ENCODE peak calls at places on chromosomes 1 and 21, in eight cellular contexts. One of them, this sample, is unnamed.

GRCh38 chr1:156726549-156727226 is 1.6 kb upstream of the METTL25B start:
- DNase-seq in PC-9: peak
- DNase-seq in uterus: no peak
- DNase-seq in CD4-positive, CD25-positive, alpha-beta regulatory T cell: no peak
- DNase-seq in GM23338: peak
- DNase-seq in hepatocyte: peak
- DNase-seq in cardiac muscle cell: peak
- DNase-seq in transverse colon: peak
- DNase-seq in this sample: no peak

GRCh38 chr1:9196129-9197040 is 38.2 kb upstream of the H6PD start:
- DNase-seq in uterus: peak
- DNase-seq in GM23338: peak
- DNase-seq in PC-9: peak
- DNase-seq in cardiac muscle cell: peak
- DNase-seq in hepatocyte: peak
- DNase-seq in CD4-positive, CD25-positive, alpha-beta regulatory T cell: peak
- DNase-seq in transverse colon: peak
- DNase-seq in this sample: peak

GRCh38 chr1:52368383-52369172 is 2.6 kb upstream of the CC2D1B start:
- DNase-seq in PC-9: peak
- DNase-seq in hepatocyte: peak
- DNase-seq in transverse colon: peak
- DNase-seq in CD4-positive, CD25-positive, alpha-beta regulatory T cell: peak
- DNase-seq in cardiac muscle cell: peak
- DNase-seq in uterus: no peak
- DNase-seq in GM23338: peak
- DNase-seq in this sample: peak

GRCh38 chr1:244836598-244836997 is 1.1 kb downstream of the COX20 start:
- DNase-seq in cardiac muscle cell: no peak
- DNase-seq in GM23338: no peak
- DNase-seq in transverse colon: no peak
- DNase-seq in CD4-positive, CD25-positive, alpha-beta regulatory T cell: no peak
- DNase-seq in uterus: no peak
- DNase-seq in PC-9: no peak
- DNase-seq in hepatocyte: no peak
- DNase-seq in this sample: no peak

GRCh38 chr1:177983087-177983823 is 13.4 kb upstream of the SEC16B start:
- DNase-seq in transverse colon: no peak
- DNase-seq in PC-9: no peak
- DNase-seq in cardiac muscle cell: no peak
- DNase-seq in CD4-positive, CD25-positive, alpha-beta regulatory T cell: no peak
- DNase-seq in uterus: no peak
- DNase-seq in GM23338: no peak
- DNase-seq in hepatocyte: peak
- DNase-seq in this sample: no peak

GRCh38 chr1:221169447-221169889 is 290.2 kb downstream of the HLX start:
- DNase-seq in transverse colon: no peak
- DNase-seq in cardiac muscle cell: peak
- DNase-seq in uterus: no peak
- DNase-seq in GM23338: peak
- DNase-seq in CD4-positive, CD25-positive, alpha-beta regulatory T cell: no peak
- DNase-seq in hepatocyte: no peak
- DNase-seq in PC-9: no peak
- DNase-seq in this sample: no peak

GRCh38 chr1:206967096-206967851 is 3.0 kb downstream of the FCAMR start:
- DNase-seq in hepatocyte: no peak
- DNase-seq in PC-9: no peak
- DNase-seq in CD4-positive, CD25-positive, alpha-beta regulatory T cell: no peak
- DNase-seq in transverse colon: no peak
- DNase-seq in uterus: no peak
- DNase-seq in GM23338: no peak
- DNase-seq in cardiac muscle cell: no peak
- DNase-seq in this sample: no peak

GRCh38 chr21:14488805-14489204 is 57.3 kb downstream of the SAMSN1 start:
- DNase-seq in transverse colon: no peak
- DNase-seq in cardiac muscle cell: no peak
- DNase-seq in GM23338: no peak
- DNase-seq in uterus: no peak
- DNase-seq in CD4-positive, CD25-positive, alpha-beta regulatory T cell: no peak
- DNase-seq in hepatocyte: no peak
- DNase-seq in PC-9: no peak
- DNase-seq in this sample: no peak

GRCh38 chr1:211732276-211732571 is 56.8 kb upstream of the NEK2 start:
- DNase-seq in uterus: no peak
- DNase-seq in transverse colon: no peak
- DNase-seq in cardiac muscle cell: no peak
- DNase-seq in hepatocyte: no peak
- DNase-seq in GM23338: no peak
- DNase-seq in CD4-positive, CD25-positive, alpha-beta regulatory T cell: no peak
- DNase-seq in PC-9: no peak
- DNase-seq in this sample: no peak
- H3K27ac ChIP-seq in uterus: no peak
- H3K27ac ChIP-seq in transverse colon: no peak
- H3K27ac ChIP-seq in cardiac muscle cell: no peak
- H3K27ac ChIP-seq in hepatocyte: no peak
- H3K27ac ChIP-seq in GM23338: no peak
- H3K27ac ChIP-seq in CD4-positive, CD25-positive, alpha-beta regulatory T cell: no peak
- H3K27ac ChIP-seq in PC-9: no peak
- H3K27ac ChIP-seq in this sample: peak

GRCh38 chr1:212668477-212668876 is 31.2 kb downstream of the BATF3 start:
- DNase-seq in cardiac muscle cell: no peak
- DNase-seq in uterus: no peak
- DNase-seq in transverse colon: no peak
- DNase-seq in hepatocyte: no peak
- DNase-seq in PC-9: no peak
- DNase-seq in GM23338: no peak
- DNase-seq in CD4-positive, CD25-positive, alpha-beta regulatory T cell: no peak
- DNase-seq in this sample: no peak
- H3K27ac ChIP-seq in cardiac muscle cell: no peak
- H3K27ac ChIP-seq in uterus: peak
- H3K27ac ChIP-seq in transverse colon: peak
- H3K27ac ChIP-seq in hepatocyte: peak
- H3K27ac ChIP-seq in PC-9: no peak
- H3K27ac ChIP-seq in GM23338: no peak
- H3K27ac ChIP-seq in CD4-positive, CD25-positive, alpha-beta regulatory T cell: no peak
- H3K27ac ChIP-seq in this sample: peak

GRCh38 chr1:54262244-54262643 is 62.3 kb downstream of the MRPL37 start:
- DNase-seq in PC-9: no peak
- DNase-seq in cardiac muscle cell: no peak
- DNase-seq in CD4-positive, CD25-positive, alpha-beta regulatory T cell: no peak
- DNase-seq in hepatocyte: no peak
- DNase-seq in transverse colon: no peak
- DNase-seq in uterus: no peak
- DNase-seq in GM23338: no peak
- DNase-seq in this sample: no peak
- H3K27ac ChIP-seq in PC-9: no peak
- H3K27ac ChIP-seq in cardiac muscle cell: no peak
- H3K27ac ChIP-seq in CD4-positive, CD25-positive, alpha-beta regulatory T cell: no peak
- H3K27ac ChIP-seq in hepatocyte: no peak
- H3K27ac ChIP-seq in transverse colon: no peak
- H3K27ac ChIP-seq in uterus: no peak
- H3K27ac ChIP-seq in GM23338: no peak
- H3K27ac ChIP-seq in this sample: no peak

GRCh38 chr1:234206651-234207284 is 166.5 kb upstream of the COA6 start:
- DNase-seq in GM23338: no peak
- DNase-seq in PC-9: peak
- DNase-seq in transverse colon: no peak
- DNase-seq in uterus: no peak
- DNase-seq in cardiac muscle cell: no peak
- DNase-seq in CD4-positive, CD25-positive, alpha-beta regulatory T cell: no peak
- DNase-seq in hepatocyte: no peak
- DNase-seq in this sample: no peak

GRCh38 chr1:234212764-234213406 is 160.4 kb upstream of the COA6 start:
- DNase-seq in uterus: no peak
- DNase-seq in CD4-positive, CD25-positive, alpha-beta regulatory T cell: no peak
- DNase-seq in GM23338: peak
- DNase-seq in cardiac muscle cell: peak
- DNase-seq in PC-9: peak
- DNase-seq in hepatocyte: peak
- DNase-seq in transverse colon: no peak
- DNase-seq in this sample: no peak

GRCh38 chr1:234208351-234208750 is 164.9 kb upstream of the COA6 start:
- DNase-seq in CD4-positive, CD25-positive, alpha-beta regulatory T cell: no peak
- DNase-seq in PC-9: no peak
- DNase-seq in transverse colon: no peak
- DNase-seq in GM23338: no peak
- DNase-seq in cardiac muscle cell: no peak
- DNase-seq in uterus: no peak
- DNase-seq in hepatocyte: no peak
- DNase-seq in this sample: no peak

GRCh38 chr1:234205966-234206365 is 167.3 kb upstream of the COA6 start:
- DNase-seq in transverse colon: no peak
- DNase-seq in uterus: no peak
- DNase-seq in PC-9: peak
- DNase-seq in GM23338: no peak
- DNase-seq in CD4-positive, CD25-positive, alpha-beta regulatory T cell: no peak
- DNase-seq in cardiac muscle cell: no peak
- DNase-seq in hepatocyte: no peak
- DNase-seq in this sample: no peak

DNA sequence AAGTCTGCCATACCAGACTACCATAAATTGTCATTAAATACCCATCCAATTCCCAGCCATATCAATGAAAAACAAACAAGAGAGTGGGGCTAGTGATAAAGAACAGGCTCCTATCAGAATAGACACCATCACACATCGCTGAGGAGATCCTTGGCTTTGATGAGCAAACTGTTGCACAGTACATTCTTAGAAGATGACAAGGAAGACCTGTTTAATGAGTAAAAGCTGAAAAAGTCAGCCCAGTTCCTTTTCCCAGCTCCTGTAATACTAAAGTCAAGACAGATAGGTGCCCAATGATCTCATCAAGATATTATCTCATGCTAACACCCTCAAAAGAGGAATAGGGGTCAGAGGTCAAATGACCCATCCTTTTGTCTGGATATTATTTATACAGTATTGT is 164.5 kb upstream of the COA6 start:
- DNase-seq in uterus: no peak
- DNase-seq in hepatocyte: no peak
- DNase-seq in GM23338: no peak
- DNase-seq in PC-9: peak
- DNase-seq in CD4-positive, CD25-positive, alpha-beta regulatory T cell: no peak
- DNase-seq in transverse colon: no peak
- DNase-seq in cardiac muscle cell: no peak
- DNase-seq in this sample: no peak
- H3K27ac ChIP-seq in uterus: no peak
- H3K27ac ChIP-seq in hepatocyte: no peak
- H3K27ac ChIP-seq in GM23338: no peak
- H3K27ac ChIP-seq in PC-9: no peak
- H3K27ac ChIP-seq in CD4-positive, CD25-positive, alpha-beta regulatory T cell: no peak
- H3K27ac ChIP-seq in transverse colon: no peak
- H3K27ac ChIP-seq in cardiac muscle cell: no peak
- H3K27ac ChIP-seq in this sample: no peak

GRCh38 chr21:38768385-38769071 is 37.2 kb upstream of the ETS2 start:
- DNase-seq in PC-9: no peak
- DNase-seq in hepatocyte: peak
- DNase-seq in GM23338: no peak
- DNase-seq in CD4-positive, CD25-positive, alpha-beta regulatory T cell: no peak
- DNase-seq in transverse colon: no peak
- DNase-seq in uterus: no peak
- DNase-seq in cardiac muscle cell: no peak
- DNase-seq in this sample: no peak

GRCh38 chr21:38769253-38769780 is 36.4 kb upstream of the ETS2 start:
- DNase-seq in cardiac muscle cell: no peak
- DNase-seq in hepatocyte: peak
- DNase-seq in uterus: no peak
- DNase-seq in PC-9: no peak
- DNase-seq in transverse colon: no peak
- DNase-seq in GM23338: no peak
- DNase-seq in CD4-positive, CD25-positive, alpha-beta regulatory T cell: no peak
- DNase-seq in this sample: no peak

GRCh38 chr21:38771536-38771935 is 34.2 kb upstream of the ETS2 start:
- DNase-seq in cardiac muscle cell: no peak
- DNase-seq in hepatocyte: peak
- DNase-seq in CD4-positive, CD25-positive, alpha-beta regulatory T cell: no peak
- DNase-seq in PC-9: no peak
- DNase-seq in transverse colon: no peak
- DNase-seq in uterus: no peak
- DNase-seq in GM23338: no peak
- DNase-seq in this sample: no peak

GRCh38 chr21:38773108-38774061 is 32.3 kb upstream of the ETS2 start:
- DNase-seq in uterus: peak
- DNase-seq in transverse colon: no peak
- DNase-seq in PC-9: peak
- DNase-seq in CD4-positive, CD25-positive, alpha-beta regulatory T cell: no peak
- DNase-seq in hepatocyte: peak
- DNase-seq in cardiac muscle cell: no peak
- DNase-seq in GM23338: no peak
- DNase-seq in this sample: no peak

DNA sequence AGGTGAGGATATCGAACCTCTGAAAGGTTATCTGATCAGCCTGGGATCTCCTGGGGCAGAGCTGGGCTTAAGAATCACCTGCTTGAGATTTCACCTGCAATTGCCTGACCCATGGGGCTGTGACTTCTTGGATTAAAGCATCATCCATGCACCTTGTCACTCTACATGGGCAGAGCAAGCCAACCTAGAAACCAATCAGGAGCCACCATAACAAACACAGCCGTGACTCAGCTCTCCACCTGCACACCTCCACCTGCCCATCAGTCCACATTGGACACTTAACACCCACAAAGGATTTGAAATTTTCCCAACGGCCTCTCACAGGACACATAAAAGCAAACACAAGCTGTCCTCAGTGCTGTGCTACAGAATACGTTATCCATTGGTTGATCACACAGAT is 35.1 kb upstream of the ETS2 start:
- DNase-seq in cardiac muscle cell: no peak
- DNase-seq in uterus: no peak
- DNase-seq in transverse colon: no peak
- DNase-seq in hepatocyte: peak
- DNase-seq in GM23338: no peak
- DNase-seq in PC-9: no peak
- DNase-seq in CD4-positive, CD25-positive, alpha-beta regulatory T cell: no peak
- DNase-seq in this sample: no peak
- H3K27ac ChIP-seq in cardiac muscle cell: no peak
- H3K27ac ChIP-seq in uterus: no peak
- H3K27ac ChIP-seq in transverse colon: peak
- H3K27ac ChIP-seq in hepatocyte: peak
- H3K27ac ChIP-seq in GM23338: no peak
- H3K27ac ChIP-seq in PC-9: no peak
- H3K27ac ChIP-seq in CD4-positive, CD25-positive, alpha-beta regulatory T cell: no peak
- H3K27ac ChIP-seq in this sample: no peak

GRCh38 chr1:199422206-199422605 is 605.3 kb upstream of the NR5A2 start:
- DNase-seq in CD4-positive, CD25-positive, alpha-beta regulatory T cell: no peak
- DNase-seq in hepatocyte: peak
- DNase-seq in PC-9: no peak
- DNase-seq in GM23338: peak
- DNase-seq in cardiac muscle cell: peak
- DNase-seq in transverse colon: no peak
- DNase-seq in uterus: no peak
- DNase-seq in this sample: no peak
- H3K27ac ChIP-seq in CD4-positive, CD25-positive, alpha-beta regulatory T cell: no peak
- H3K27ac ChIP-seq in hepatocyte: no peak
- H3K27ac ChIP-seq in PC-9: no peak
- H3K27ac ChIP-seq in GM23338: no peak
- H3K27ac ChIP-seq in cardiac muscle cell: no peak
- H3K27ac ChIP-seq in transverse colon: no peak
- H3K27ac ChIP-seq in uterus: no peak
- H3K27ac ChIP-seq in this sample: no peak

DNA sequence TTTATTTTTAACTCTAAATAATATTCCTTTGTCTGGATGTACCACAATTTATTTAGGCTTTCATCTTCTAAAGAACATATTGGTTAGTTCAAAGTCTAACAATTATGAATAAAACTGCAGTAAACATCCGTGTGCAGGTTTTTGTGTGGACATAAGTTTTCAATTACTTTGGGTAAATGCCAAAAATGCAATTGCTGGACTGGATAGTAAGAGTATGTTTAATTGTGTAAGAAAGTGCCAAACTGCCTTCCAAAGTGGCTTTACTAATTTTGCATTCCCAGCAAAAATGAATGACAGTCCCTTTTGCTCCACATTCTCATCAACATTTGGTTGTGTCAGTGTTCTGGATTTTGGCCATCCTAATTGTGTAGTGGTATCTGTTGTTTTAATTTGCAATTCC is 113.8 kb downstream of the DPYD start:
- DNase-seq in uterus: no peak
- DNase-seq in CD4-positive, CD25-positive, alpha-beta regulatory T cell: no peak
- DNase-seq in hepatocyte: no peak
- DNase-seq in GM23338: no peak
- DNase-seq in cardiac muscle cell: no peak
- DNase-seq in transverse colon: no peak
- DNase-seq in PC-9: peak
- DNase-seq in this sample: no peak
- H3K27ac ChIP-seq in uterus: no peak
- H3K27ac ChIP-seq in CD4-positive, CD25-positive, alpha-beta regulatory T cell: no peak
- H3K27ac ChIP-seq in hepatocyte: no peak
- H3K27ac ChIP-seq in GM23338: no peak
- H3K27ac ChIP-seq in cardiac muscle cell: no peak
- H3K27ac ChIP-seq in transverse colon: no peak
- H3K27ac ChIP-seq in PC-9: no peak
- H3K27ac ChIP-seq in this sample: no peak

This sample was measured in dorsolateral prefrontal cortex.